ENCODE peak calls at places on chromosome 22, in four cellular contexts. One of them, this sample, is unnamed.

GRCh38 chr22:33519140-33519973 is 400.9 kb downstream of the LARGE1 start:
- DNase-seq in effector memory CD4-positive, alpha-beta T cell: no peak
- DNase-seq in effector memory CD8-positive, alpha-beta T cell: no peak
- DNase-seq in AG04450: no peak
- DNase-seq in this sample: peak

GRCh38 chr22:36822581-36822980 is 5.7 kb upstream of the PVALB start:
- DNase-seq in effector memory CD4-positive, alpha-beta T cell: no peak
- DNase-seq in effector memory CD8-positive, alpha-beta T cell: no peak
- DNase-seq in AG04450: no peak
- DNase-seq in this sample: no peak

GRCh38 chr22:46070722-46071450 is 79.4 kb upstream of the PPARA start:
- DNase-seq in effector memory CD4-positive, alpha-beta T cell: peak
- DNase-seq in effector memory CD8-positive, alpha-beta T cell: no peak
- DNase-seq in AG04450: no peak
- DNase-seq in this sample: peak

GRCh38 chr22:42655693-42656092 is 6.5 kb upstream of the CYB5R3 start:
- DNase-seq in effector memory CD4-positive, alpha-beta T cell: no peak
- DNase-seq in effector memory CD8-positive, alpha-beta T cell: no peak
- DNase-seq in AG04450: no peak
- DNase-seq in this sample: peak

GRCh38 chr22:31635638-31636306 is 26.2 kb downstream of the PISD start:
- DNase-seq in effector memory CD4-positive, alpha-beta T cell: no peak
- DNase-seq in effector memory CD8-positive, alpha-beta T cell: no peak
- DNase-seq in AG04450: no peak
- DNase-seq in this sample: no peak

GRCh38 chr22:39207141-39208012 is 37.4 kb downstream of the PDGFB start:
- DNase-seq in effector memory CD4-positive, alpha-beta T cell: no peak
- DNase-seq in effector memory CD8-positive, alpha-beta T cell: no peak
- DNase-seq in AG04450: no peak
- DNase-seq in this sample: no peak

GRCh38 chr22:42799462-42800405 is 57.3 kb downstream of the ARFGAP3 start:
- DNase-seq in effector memory CD4-positive, alpha-beta T cell: no peak
- DNase-seq in effector memory CD8-positive, alpha-beta T cell: no peak
- DNase-seq in AG04450: no peak
- DNase-seq in this sample: no peak

GRCh38 chr22:31952459-31952858 is 8.1 kb downstream of the YWHAH start:
- DNase-seq in effector memory CD4-positive, alpha-beta T cell: no peak
- DNase-seq in effector memory CD8-positive, alpha-beta T cell: no peak
- DNase-seq in AG04450: peak
- DNase-seq in this sample: no peak

GRCh38 chr22:21876486-21877176 is 9.2 kb upstream of the MAPK1 start:
- DNase-seq in effector memory CD4-positive, alpha-beta T cell: no peak
- DNase-seq in effector memory CD8-positive, alpha-beta T cell: no peak
- DNase-seq in AG04450: no peak
- DNase-seq in this sample: no peak

GRCh38 chr22:26846645-26847044 is 189.3 kb downstream of the MIAT start:
- DNase-seq in effector memory CD4-positive, alpha-beta T cell: no peak
- DNase-seq in effector memory CD8-positive, alpha-beta T cell: no peak
- DNase-seq in AG04450: no peak
- DNase-seq in this sample: no peak

GRCh38 chr22:34587357-34588356 is 478.3 kb upstream of the ISX start:
- DNase-seq in effector memory CD4-positive, alpha-beta T cell: no peak
- DNase-seq in effector memory CD8-positive, alpha-beta T cell: no peak
- DNase-seq in AG04450: no peak
- DNase-seq in this sample: no peak

GRCh38 chr22:39598017-39598965 is 27.7 kb downstream of the CACNA1I start:
- DNase-seq in effector memory CD4-positive, alpha-beta T cell: peak
- DNase-seq in effector memory CD8-positive, alpha-beta T cell: peak
- DNase-seq in AG04450: no peak
- DNase-seq in this sample: peak

GRCh38 chr22:27650985-27651384 is 150.6 kb downstream of the MN1 start:
- DNase-seq in effector memory CD4-positive, alpha-beta T cell: no peak
- DNase-seq in effector memory CD8-positive, alpha-beta T cell: no peak
- DNase-seq in AG04450: no peak
- DNase-seq in this sample: no peak